ENCODE peak calls at places on chromosomes 13 and 19, in nine cellular contexts. One of them, this sample, is unnamed.

GRCh38 chr19:2542341-2543069 is 66.6 kb downstream of the GADD45B start:
- DNase-seq in fibroblast of lung: peak; percentile 79
- DNase-seq in right atrium auricular region: no peak
- DNase-seq in cardiac muscle cell: peak; percentile 27
- DNase-seq in neural progenitor cell: no peak
- DNase-seq in left ventricle myocardium inferior: peak; percentile 20
- DNase-seq in heart right ventricle: no peak
- DNase-seq in GM23338: peak; percentile 69
- DNase-seq in ascending aorta: no peak
- DNase-seq in this sample: no peak

GRCh38 chr13:74026753-74027152 is 107.5 kb downstream of the KLF12 start:
- DNase-seq in left ventricle myocardium inferior: no peak
- DNase-seq in cardiac muscle cell: peak; percentile 41
- DNase-seq in fibroblast of lung: no peak
- DNase-seq in ascending aorta: no peak
- DNase-seq in GM23338: peak; percentile 85
- DNase-seq in heart right ventricle: no peak
- DNase-seq in right atrium auricular region: no peak
- DNase-seq in neural progenitor cell: no peak
- DNase-seq in this sample: peak; percentile 75

GRCh38 chr13:50244355-50244912 is 229.2 kb downstream of the KCNRG start:
- DNase-seq in neural progenitor cell: no peak
- DNase-seq in fibroblast of lung: no peak
- DNase-seq in heart right ventricle: peak; percentile 8
- DNase-seq in left ventricle myocardium inferior: no peak
- DNase-seq in cardiac muscle cell: no peak
- DNase-seq in ascending aorta: no peak
- DNase-seq in GM23338: no peak
- DNase-seq in right atrium auricular region: no peak
- DNase-seq in this sample: no peak

GRCh38 chr19:52170304-52170703 is 1.1 kb downstream of the ZNF836 start:
- DNase-seq in right atrium auricular region: no peak
- DNase-seq in neural progenitor cell: no peak
- DNase-seq in cardiac muscle cell: no peak
- DNase-seq in left ventricle myocardium inferior: no peak
- DNase-seq in fibroblast of lung: no peak
- DNase-seq in heart right ventricle: no peak
- DNase-seq in GM23338: peak; percentile 20
- DNase-seq in ascending aorta: no peak
- DNase-seq in this sample: no peak

GRCh38 chr19:43504426-43505185 is at the start of gene PHLDB3:
- DNase-seq in right atrium auricular region: no peak
- DNase-seq in GM23338: peak; percentile 65
- DNase-seq in fibroblast of lung: no peak
- DNase-seq in left ventricle myocardium inferior: no peak
- DNase-seq in neural progenitor cell: no peak
- DNase-seq in cardiac muscle cell: peak; percentile 48
- DNase-seq in heart right ventricle: peak; percentile 29
- DNase-seq in ascending aorta: peak; percentile 69
- DNase-seq in this sample: peak; percentile 38

GRCh38 chr13:46006688-46007452 is 45.7 kb downstream of the ZC3H13 start:
- DNase-seq in neural progenitor cell: no peak
- DNase-seq in cardiac muscle cell: no peak
- DNase-seq in ascending aorta: no peak
- DNase-seq in left ventricle myocardium inferior: no peak
- DNase-seq in GM23338: no peak
- DNase-seq in right atrium auricular region: no peak
- DNase-seq in heart right ventricle: no peak
- DNase-seq in fibroblast of lung: no peak
- DNase-seq in this sample: no peak

GRCh38 chr19:37654525-37654832 is 786 bp downstream of the ZFP30 start:
- DNase-seq in right atrium auricular region: no peak
- DNase-seq in fibroblast of lung: peak; percentile 40
- DNase-seq in left ventricle myocardium inferior: no peak
- DNase-seq in neural progenitor cell: peak; percentile 74
- DNase-seq in heart right ventricle: no peak
- DNase-seq in GM23338: peak; percentile 58
- DNase-seq in cardiac muscle cell: peak; percentile 62
- DNase-seq in ascending aorta: no peak
- DNase-seq in this sample: no peak

GRCh38 chr19:29491491-29491890 is 34.3 kb upstream of the VSTM2B start:
- DNase-seq in ascending aorta: no peak
- DNase-seq in heart right ventricle: no peak
- DNase-seq in cardiac muscle cell: no peak
- DNase-seq in neural progenitor cell: no peak
- DNase-seq in GM23338: no peak
- DNase-seq in right atrium auricular region: no peak
- DNase-seq in left ventricle myocardium inferior: no peak
- DNase-seq in fibroblast of lung: no peak
- DNase-seq in this sample: no peak

GRCh38 chr19:40689339-40690049 is 957 bp downstream of the NUMBL start:
- DNase-seq in GM23338: peak; percentile 47
- DNase-seq in neural progenitor cell: peak; percentile 51
- DNase-seq in ascending aorta: no peak
- DNase-seq in right atrium auricular region: no peak
- DNase-seq in heart right ventricle: peak; percentile 44
- DNase-seq in left ventricle myocardium inferior: peak; percentile 46
- DNase-seq in cardiac muscle cell: no peak
- DNase-seq in fibroblast of lung: peak; percentile 21
- DNase-seq in this sample: no peak

GRCh38 chr19:48372904-48373303 is 8.7 kb downstream of the SYNGR4 start:
- DNase-seq in cardiac muscle cell: no peak
- DNase-seq in right atrium auricular region: no peak
- DNase-seq in neural progenitor cell: no peak
- DNase-seq in ascending aorta: no peak
- DNase-seq in fibroblast of lung: no peak
- DNase-seq in heart right ventricle: no peak
- DNase-seq in left ventricle myocardium inferior: no peak
- DNase-seq in GM23338: no peak
- DNase-seq in this sample: no peak

GRCh38 chr13:79799049-79799448 is 318.1 kb downstream of the NDFIP2 start:
- DNase-seq in right atrium auricular region: no peak
- DNase-seq in left ventricle myocardium inferior: no peak
- DNase-seq in neural progenitor cell: no peak
- DNase-seq in heart right ventricle: no peak
- DNase-seq in ascending aorta: no peak
- DNase-seq in cardiac muscle cell: peak; percentile 18
- DNase-seq in GM23338: no peak
- DNase-seq in fibroblast of lung: no peak
- DNase-seq in this sample: no peak

GRCh38 chr19:14683439-14683838 is 6.4 kb upstream of the ZNF333 start:
- DNase-seq in heart right ventricle: no peak
- DNase-seq in right atrium auricular region: no peak
- DNase-seq in cardiac muscle cell: no peak
- DNase-seq in ascending aorta: no peak
- DNase-seq in neural progenitor cell: no peak
- DNase-seq in left ventricle myocardium inferior: no peak
- DNase-seq in fibroblast of lung: no peak
- DNase-seq in GM23338: no peak
- DNase-seq in this sample: no peak

GRCh38 chr19:55352746-55353145 is 1.8 kb downstream of the COX6B2 start:
- DNase-seq in neural progenitor cell: no peak
- DNase-seq in fibroblast of lung: no peak
- DNase-seq in heart right ventricle: no peak
- DNase-seq in cardiac muscle cell: no peak
- DNase-seq in left ventricle myocardium inferior: no peak
- DNase-seq in ascending aorta: no peak
- DNase-seq in right atrium auricular region: no peak
- DNase-seq in GM23338: no peak
- DNase-seq in this sample: no peak

GRCh38 chr19:55350620-55351315 is 3.8 kb downstream of the COX6B2 start:
- DNase-seq in ascending aorta: no peak
- DNase-seq in left ventricle myocardium inferior: no peak
- DNase-seq in neural progenitor cell: no peak
- DNase-seq in fibroblast of lung: no peak
- DNase-seq in cardiac muscle cell: no peak
- DNase-seq in right atrium auricular region: no peak
- DNase-seq in heart right ventricle: no peak
- DNase-seq in GM23338: no peak
- DNase-seq in this sample: no peak

GRCh38 chr19:55353356-55353802 is 1.1 kb downstream of the COX6B2 start:
- DNase-seq in GM23338: peak; percentile 55
- DNase-seq in fibroblast of lung: no peak
- DNase-seq in left ventricle myocardium inferior: no peak
- DNase-seq in cardiac muscle cell: no peak
- DNase-seq in right atrium auricular region: no peak
- DNase-seq in neural progenitor cell: no peak
- DNase-seq in heart right ventricle: no peak
- DNase-seq in ascending aorta: no peak
- DNase-seq in this sample: no peak

GRCh38 chr19:55353803-55354697 is 469 bp downstream of the COX6B2 start:
- DNase-seq in right atrium auricular region: no peak
- DNase-seq in heart right ventricle: no peak
- DNase-seq in ascending aorta: peak; percentile 78
- DNase-seq in neural progenitor cell: peak; percentile 84
- DNase-seq in fibroblast of lung: no peak
- DNase-seq in left ventricle myocardium inferior: peak; percentile 65
- DNase-seq in GM23338: peak; percentile 89
- DNase-seq in cardiac muscle cell: peak; percentile 71
- DNase-seq in this sample: peak; percentile 65

DNA sequence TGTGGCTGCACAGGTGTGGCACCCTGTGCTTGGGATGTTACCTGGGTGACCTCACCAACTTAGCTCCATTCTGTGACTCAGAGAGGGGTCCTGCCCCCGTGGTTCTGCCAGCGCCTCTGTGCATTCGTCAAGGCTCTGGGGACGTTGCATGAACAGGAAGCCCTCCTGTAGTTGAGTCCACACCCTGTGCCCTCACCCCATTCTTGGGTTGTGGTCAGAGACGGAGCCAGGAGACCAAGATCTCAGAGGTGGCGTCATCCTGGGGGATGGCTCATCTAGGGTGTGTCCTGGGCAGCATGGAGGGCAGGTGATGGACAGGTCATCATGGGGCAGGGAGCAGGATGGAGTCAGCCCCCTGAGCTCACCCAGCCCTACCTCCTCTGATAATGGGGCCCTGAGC is 2.5 kb downstream of the COX6B2 start:
- DNase-seq in fibroblast of lung: no peak
- DNase-seq in ascending aorta: no peak
- DNase-seq in left ventricle myocardium inferior: no peak
- DNase-seq in GM23338: no peak
- DNase-seq in cardiac muscle cell: no peak
- DNase-seq in right atrium auricular region: no peak
- DNase-seq in heart right ventricle: no peak
- DNase-seq in neural progenitor cell: no peak
- DNase-seq in this sample: no peak
- H3K27ac ChIP-seq in fibroblast of lung: no peak overlapping the region
- H3K27ac ChIP-seq in ascending aorta: no peak overlapping the region
- H3K27ac ChIP-seq in left ventricle myocardium inferior: no peak overlapping the region
- H3K27ac ChIP-seq in GM23338: no peak overlapping the region
- H3K27ac ChIP-seq in cardiac muscle cell: no peak overlapping the region
- H3K27ac ChIP-seq in right atrium auricular region: no peak overlapping the region
- H3K27ac ChIP-seq in heart right ventricle: no peak overlapping the region
- H3K27ac ChIP-seq in neural progenitor cell: no peak overlapping the region
- H3K27ac ChIP-seq in this sample: no peak overlapping the region

DNA sequence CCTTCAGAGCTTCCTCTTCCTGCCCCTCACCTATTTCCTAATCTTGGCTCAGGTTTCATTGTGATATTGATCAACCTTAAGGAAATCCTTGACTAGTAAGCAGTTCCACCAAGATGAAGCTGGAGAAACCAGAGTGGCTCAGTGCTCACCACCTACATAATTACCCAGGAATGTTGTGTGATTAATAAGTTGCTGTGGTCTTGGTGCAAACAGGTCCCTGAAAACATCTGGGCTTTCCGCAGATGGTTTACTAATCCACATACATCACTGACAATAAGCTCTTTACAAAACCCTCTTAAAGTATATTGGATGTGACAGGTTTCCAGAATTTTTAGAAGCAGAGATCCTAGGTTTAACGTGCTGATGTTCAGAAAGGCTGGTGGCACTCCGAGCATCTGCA is 8.6 kb upstream of the SERP2 start:
- DNase-seq in neural progenitor cell: no peak
- DNase-seq in ascending aorta: no peak
- DNase-seq in fibroblast of lung: peak; percentile 48
- DNase-seq in left ventricle myocardium inferior: no peak
- DNase-seq in cardiac muscle cell: no peak
- DNase-seq in GM23338: no peak
- DNase-seq in right atrium auricular region: no peak
- DNase-seq in heart right ventricle: no peak
- DNase-seq in this sample: no peak
- H3K4me1 ChIP-seq in neural progenitor cell: peaks cover 17% of the 10 kb centered on the region
- H3K4me1 ChIP-seq in ascending aorta: peaks cover 8% of the 10 kb centered on the region
- H3K4me1 ChIP-seq in fibroblast of lung: peaks cover 12% of the 10 kb centered on the region
- H3K4me1 ChIP-seq in left ventricle myocardium inferior: peaks cover 19% of the 10 kb centered on the region
- H3K4me1 ChIP-seq in cardiac muscle cell: peaks cover 30% of the 10 kb centered on the region
- H3K4me1 ChIP-seq in GM23338: no peaks in the 10 kb centered on the region
- H3K4me1 ChIP-seq in right atrium auricular region: peaks cover 11% of the 10 kb centered on the region
- H3K4me1 ChIP-seq in heart right ventricle: peaks cover 12% of the 10 kb centered on the region
- H3K4me1 ChIP-seq in this sample: no peaks in the 10 kb centered on the region

GRCh38 chr19:27859689-27860088 is 1353.3 kb downstream of the UQCRFS1 start:
- DNase-seq in heart right ventricle: no peak
- DNase-seq in fibroblast of lung: no peak
- DNase-seq in right atrium auricular region: no peak
- DNase-seq in ascending aorta: no peak
- DNase-seq in GM23338: no peak
- DNase-seq in left ventricle myocardium inferior: no peak
- DNase-seq in neural progenitor cell: no peak
- DNase-seq in cardiac muscle cell: no peak
- DNase-seq in this sample: no peak
- TF ChIP-seq CTCF in heart right ventricle: no peak
- TF ChIP-seq CTCF in fibroblast of lung: no peak
- TF ChIP-seq CTCF in right atrium auricular region: no peak
- TF ChIP-seq CTCF in ascending aorta: no peak
- TF ChIP-seq CTCF in GM23338: no peak
- TF ChIP-seq CTCF in left ventricle myocardium inferior: no peak
- TF ChIP-seq CTCF in neural progenitor cell: no peak
- TF ChIP-seq CTCF in cardiac muscle cell: no peak
- TF ChIP-seq CTCF in this sample: no peak

GRCh38 chr19:4650159-4650558 is 10.8 kb downstream of the TNFAIP8L1 start:
- DNase-seq in ascending aorta: no peak
- DNase-seq in right atrium auricular region: no peak
- DNase-seq in cardiac muscle cell: no peak
- DNase-seq in neural progenitor cell: no peak
- DNase-seq in fibroblast of lung: no peak
- DNase-seq in heart right ventricle: no peak
- DNase-seq in left ventricle myocardium inferior: no peak
- DNase-seq in GM23338: no peak
- DNase-seq in this sample: no peak

GRCh38 chr19:4645718-4646117 is 6.4 kb downstream of the TNFAIP8L1 start:
- DNase-seq in right atrium auricular region: no peak
- DNase-seq in cardiac muscle cell: no peak
- DNase-seq in left ventricle myocardium inferior: no peak
- DNase-seq in GM23338: no peak
- DNase-seq in fibroblast of lung: no peak
- DNase-seq in heart right ventricle: no peak
- DNase-seq in neural progenitor cell: no peak
- DNase-seq in ascending aorta: no peak
- DNase-seq in this sample: no peak

GRCh38 chr19:4649392-4650094 is 10.2 kb downstream of the TNFAIP8L1 start:
- DNase-seq in cardiac muscle cell: no peak
- DNase-seq in ascending aorta: no peak
- DNase-seq in fibroblast of lung: no peak
- DNase-seq in GM23338: no peak
- DNase-seq in heart right ventricle: no peak
- DNase-seq in neural progenitor cell: no peak
- DNase-seq in left ventricle myocardium inferior: no peak
- DNase-seq in right atrium auricular region: no peak
- DNase-seq in this sample: no peak

GRCh38 chr19:4652075-4652474 is 12.8 kb downstream of the TNFAIP8L1 start:
- DNase-seq in cardiac muscle cell: no peak
- DNase-seq in neural progenitor cell: no peak
- DNase-seq in right atrium auricular region: no peak
- DNase-seq in left ventricle myocardium inferior: no peak
- DNase-seq in ascending aorta: no peak
- DNase-seq in fibroblast of lung: no peak
- DNase-seq in GM23338: no peak
- DNase-seq in heart right ventricle: no peak
- DNase-seq in this sample: no peak

GRCh38 chr19:4647676-4648644 is 8.6 kb downstream of the TNFAIP8L1 start:
- DNase-seq in ascending aorta: no peak
- DNase-seq in GM23338: peak; percentile 63
- DNase-seq in cardiac muscle cell: no peak
- DNase-seq in fibroblast of lung: no peak
- DNase-seq in heart right ventricle: peak; percentile 90
- DNase-seq in neural progenitor cell: no peak
- DNase-seq in right atrium auricular region: peak; percentile 62
- DNase-seq in left ventricle myocardium inferior: peak; percentile 74
- DNase-seq in this sample: no peak
- H3K27ac ChIP-seq in ascending aorta: no peak overlapping the region
- H3K27ac ChIP-seq in GM23338: peak overlapping the region; percentile 55
- H3K27ac ChIP-seq in cardiac muscle cell: no peak overlapping the region
- H3K27ac ChIP-seq in fibroblast of lung: no peak overlapping the region
- H3K27ac ChIP-seq in heart right ventricle: peak overlapping the region; percentile 77
- H3K27ac ChIP-seq in neural progenitor cell: no peak overlapping the region
- H3K27ac ChIP-seq in right atrium auricular region: peak overlapping the region; percentile 19
- H3K27ac ChIP-seq in left ventricle myocardium inferior: peak overlapping the region; percentile 84
- H3K27ac ChIP-seq in this sample: no peak overlapping the region

This sample was measured in CD8-positive, alpha-beta T cell.